ENCODE peak calls at places on chromosomes 13 and 19, in ten cellular contexts. One of them, this sample, is unnamed. For H3K4me1, the result is how much of the 10 kb centered on the place peaks cover.

GRCh38 chr19:55230780-55231179 is 2.2 kb upstream of the TMEM86B start:
- DNase-seq in H1: no peak
- DNase-seq in breast epithelium: no peak
- DNase-seq in upper lobe of left lung: peak
- DNase-seq in esophagus muscularis mucosa: no peak
- DNase-seq in HepG2: no peak
- DNase-seq in transverse colon: no peak
- DNase-seq in stomach: no peak
- DNase-seq in spleen: no peak
- DNase-seq in suprapubic skin: no peak
- DNase-seq in this sample: no peak

GRCh38 chr19:38323276-38323675 is 3.6 kb downstream of the KCNK6 start:
- DNase-seq in suprapubic skin: no peak
- DNase-seq in HepG2: no peak
- DNase-seq in H1: no peak
- DNase-seq in esophagus muscularis mucosa: no peak
- DNase-seq in stomach: no peak
- DNase-seq in upper lobe of left lung: no peak
- DNase-seq in transverse colon: no peak
- DNase-seq in spleen: no peak
- DNase-seq in breast epithelium: no peak
- DNase-seq in this sample: no peak

GRCh38 chr19:38739440-38740251 is 4.6 kb downstream of the CAPN12 start:
- DNase-seq in HepG2: no peak
- DNase-seq in breast epithelium: no peak
- DNase-seq in transverse colon: no peak
- DNase-seq in suprapubic skin: no peak
- DNase-seq in spleen: peak
- DNase-seq in esophagus muscularis mucosa: no peak
- DNase-seq in H1: no peak
- DNase-seq in stomach: no peak
- DNase-seq in upper lobe of left lung: peak
- DNase-seq in this sample: no peak

GRCh38 chr13:43360911-43361605 is 337.7 kb downstream of the DNAJC15 start:
- DNase-seq in spleen: no peak
- DNase-seq in stomach: no peak
- DNase-seq in breast epithelium: no peak
- DNase-seq in upper lobe of left lung: no peak
- DNase-seq in HepG2: no peak
- DNase-seq in transverse colon: no peak
- DNase-seq in suprapubic skin: no peak
- DNase-seq in H1: no peak
- DNase-seq in esophagus muscularis mucosa: peak
- DNase-seq in this sample: no peak

GRCh38 chr13:44415815-44416214 is 42.2 kb downstream of the SERP2 start:
- DNase-seq in stomach: no peak
- DNase-seq in spleen: peak
- DNase-seq in upper lobe of left lung: no peak
- DNase-seq in H1: no peak
- DNase-seq in transverse colon: no peak
- DNase-seq in HepG2: no peak
- DNase-seq in esophagus muscularis mucosa: no peak
- DNase-seq in suprapubic skin: no peak
- DNase-seq in breast epithelium: no peak
- DNase-seq in this sample: no peak

GRCh38 chr19:32339988-32340874 is 5.2 kb upstream of the ZNF507 start:
- DNase-seq in HepG2: peak
- DNase-seq in transverse colon: peak
- DNase-seq in H1: peak
- DNase-seq in stomach: peak
- DNase-seq in spleen: peak
- DNase-seq in upper lobe of left lung: peak
- DNase-seq in esophagus muscularis mucosa: no peak
- DNase-seq in breast epithelium: peak
- DNase-seq in suprapubic skin: no peak
- DNase-seq in this sample: peak

GRCh38 chr13:50123002-50123401 is 107.8 kb downstream of the KCNRG start:
- DNase-seq in stomach: no peak
- DNase-seq in suprapubic skin: no peak
- DNase-seq in transverse colon: no peak
- DNase-seq in H1: no peak
- DNase-seq in HepG2: peak
- DNase-seq in spleen: no peak
- DNase-seq in upper lobe of left lung: no peak
- DNase-seq in esophagus muscularis mucosa: no peak
- DNase-seq in breast epithelium: no peak
- DNase-seq in this sample: no peak

GRCh38 chr19:32040246-32040645 is 305.2 kb upstream of the ZNF507 start:
- DNase-seq in H1: no peak
- DNase-seq in suprapubic skin: no peak
- DNase-seq in HepG2: no peak
- DNase-seq in spleen: no peak
- DNase-seq in esophagus muscularis mucosa: no peak
- DNase-seq in stomach: no peak
- DNase-seq in breast epithelium: no peak
- DNase-seq in transverse colon: no peak
- DNase-seq in upper lobe of left lung: no peak
- DNase-seq in this sample: no peak

GRCh38 chr19:1154731-1155351 is 19.2 kb downstream of the SBNO2 start:
- DNase-seq in breast epithelium: peak
- DNase-seq in HepG2: peak
- DNase-seq in H1: no peak
- DNase-seq in spleen: peak
- DNase-seq in suprapubic skin: peak
- DNase-seq in transverse colon: peak
- DNase-seq in esophagus muscularis mucosa: no peak
- DNase-seq in stomach: peak
- DNase-seq in upper lobe of left lung: peak
- DNase-seq in this sample: peak

GRCh38 chr13:99743079-99743478 is 228.5 kb downstream of the ZIC5 start:
- DNase-seq in HepG2: no peak
- DNase-seq in upper lobe of left lung: no peak
- DNase-seq in esophagus muscularis mucosa: no peak
- DNase-seq in breast epithelium: no peak
- DNase-seq in spleen: no peak
- DNase-seq in H1: peak
- DNase-seq in transverse colon: no peak
- DNase-seq in stomach: no peak
- DNase-seq in suprapubic skin: no peak
- DNase-seq in this sample: no peak

GRCh38 chr19:10517760-10518443 is 655 bp upstream of the S1PR5 start:
- DNase-seq in breast epithelium: no peak
- DNase-seq in spleen: no peak
- DNase-seq in HepG2: no peak
- DNase-seq in suprapubic skin: no peak
- DNase-seq in H1: peak
- DNase-seq in transverse colon: no peak
- DNase-seq in esophagus muscularis mucosa: no peak
- DNase-seq in upper lobe of left lung: peak
- DNase-seq in stomach: no peak
- DNase-seq in this sample: no peak

GRCh38 chr19:5308471-5309437 is 31.9 kb downstream of the PTPRS start:
- DNase-seq in H1: no peak
- DNase-seq in transverse colon: peak
- DNase-seq in stomach: peak
- DNase-seq in breast epithelium: peak
- DNase-seq in esophagus muscularis mucosa: no peak
- DNase-seq in HepG2: no peak
- DNase-seq in spleen: no peak
- DNase-seq in upper lobe of left lung: no peak
- DNase-seq in suprapubic skin: no peak
- DNase-seq in this sample: peak

GRCh38 chr13:52812941-52813340 is 35.5 kb downstream of the PCDH8 start:
- DNase-seq in stomach: no peak
- DNase-seq in breast epithelium: no peak
- DNase-seq in esophagus muscularis mucosa: no peak
- DNase-seq in suprapubic skin: no peak
- DNase-seq in upper lobe of left lung: no peak
- DNase-seq in transverse colon: no peak
- DNase-seq in spleen: no peak
- DNase-seq in H1: no peak
- DNase-seq in HepG2: no peak
- DNase-seq in this sample: no peak

GRCh38 chr13:37869756-37870488 is at the start of gene TRPC4:
- DNase-seq in HepG2: peak
- DNase-seq in breast epithelium: no peak
- DNase-seq in suprapubic skin: no peak
- DNase-seq in esophagus muscularis mucosa: no peak
- DNase-seq in spleen: peak
- DNase-seq in H1: peak
- DNase-seq in upper lobe of left lung: peak
- DNase-seq in stomach: peak
- DNase-seq in transverse colon: peak
- DNase-seq in this sample: peak

GRCh38 chr13:75124415-75124814 is 357.6 kb downstream of the TBC1D4 start:
- DNase-seq in esophagus muscularis mucosa: no peak
- DNase-seq in breast epithelium: no peak
- DNase-seq in spleen: no peak
- DNase-seq in transverse colon: no peak
- DNase-seq in H1: no peak
- DNase-seq in suprapubic skin: no peak
- DNase-seq in stomach: no peak
- DNase-seq in upper lobe of left lung: no peak
- DNase-seq in HepG2: no peak
- DNase-seq in this sample: no peak

GRCh38 chr19:55261671-55262126 is 2.9 kb upstream of the PPP6R1 start:
- DNase-seq in spleen: peak
- DNase-seq in upper lobe of left lung: no peak
- DNase-seq in breast epithelium: no peak
- DNase-seq in stomach: no peak
- DNase-seq in H1: peak
- DNase-seq in esophagus muscularis mucosa: no peak
- DNase-seq in transverse colon: no peak
- DNase-seq in HepG2: no peak
- DNase-seq in suprapubic skin: no peak
- DNase-seq in this sample: no peak

GRCh38 chr13:30289533-30289932 is 17.8 kb downstream of the KATNAL1 start:
- DNase-seq in upper lobe of left lung: no peak
- DNase-seq in esophagus muscularis mucosa: no peak
- DNase-seq in transverse colon: no peak
- DNase-seq in stomach: no peak
- DNase-seq in H1: no peak
- DNase-seq in breast epithelium: no peak
- DNase-seq in suprapubic skin: no peak
- DNase-seq in spleen: no peak
- DNase-seq in HepG2: no peak
- DNase-seq in this sample: no peak

DNA sequence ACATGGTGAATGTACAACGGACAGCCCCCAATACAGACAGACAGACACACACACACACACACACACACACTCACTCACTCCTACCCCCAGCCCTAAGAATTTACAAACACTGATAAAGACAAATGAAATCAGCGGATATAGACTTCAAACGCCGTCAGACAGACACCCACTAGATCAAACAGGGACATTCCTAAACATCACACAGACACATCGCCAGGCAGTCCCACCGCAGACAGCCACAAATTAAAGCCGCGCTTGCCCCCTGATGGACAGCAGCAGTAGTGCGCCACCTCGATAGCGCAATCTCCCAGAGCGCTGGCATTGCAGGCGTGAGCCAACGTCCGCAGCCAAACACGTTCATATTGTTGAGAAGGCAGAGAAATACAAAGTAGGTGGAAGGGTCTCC is 24.7 kb upstream of the ADGRE1 start:
- DNase-seq in HepG2: peak
- DNase-seq in breast epithelium: peak
- DNase-seq in suprapubic skin: peak
- DNase-seq in spleen: peak
- DNase-seq in H1: peak
- DNase-seq in upper lobe of left lung: peak
- DNase-seq in stomach: peak
- DNase-seq in transverse colon: peak
- DNase-seq in esophagus muscularis mucosa: peak
- DNase-seq in this sample: peak
- TF ChIP-seq POLR2A in HepG2: no peak
- TF ChIP-seq POLR2A in breast epithelium: no peak
- TF ChIP-seq POLR2A in suprapubic skin: no peak
- TF ChIP-seq POLR2A in spleen: no peak
- TF ChIP-seq POLR2A in H1: no peak
- TF ChIP-seq POLR2A in upper lobe of left lung: no peak
- TF ChIP-seq POLR2A in stomach: no peak
- TF ChIP-seq POLR2A in transverse colon: no peak
- TF ChIP-seq POLR2A in esophagus muscularis mucosa: no peak
- TF ChIP-seq POLR2A in this sample: no peak

GRCh38 chr19:15381429-15381828 is 1.8 kb upstream of the AKAP8 start:
- DNase-seq in H1: no peak
- DNase-seq in upper lobe of left lung: no peak
- DNase-seq in transverse colon: no peak
- DNase-seq in breast epithelium: no peak
- DNase-seq in spleen: no peak
- DNase-seq in esophagus muscularis mucosa: no peak
- DNase-seq in suprapubic skin: no peak
- DNase-seq in stomach: no peak
- DNase-seq in HepG2: no peak
- DNase-seq in this sample: no peak
- H3K4me1 ChIP-seq in H1: under half
- H3K4me1 ChIP-seq in upper lobe of left lung: under half
- H3K4me1 ChIP-seq in transverse colon: under half
- H3K4me1 ChIP-seq in breast epithelium: under half
- H3K4me1 ChIP-seq in spleen: under half
- H3K4me1 ChIP-seq in esophagus muscularis mucosa: under half
- H3K4me1 ChIP-seq in suprapubic skin: under half
- H3K4me1 ChIP-seq in stomach: under half
- H3K4me1 ChIP-seq in HepG2: under half
- H3K4me1 ChIP-seq in this sample: under half

GRCh38 chr19:18170714-18171255 is 2.8 kb upstream of the IFI30 start:
- DNase-seq in transverse colon: peak
- DNase-seq in upper lobe of left lung: no peak
- DNase-seq in suprapubic skin: no peak
- DNase-seq in esophagus muscularis mucosa: no peak
- DNase-seq in HepG2: no peak
- DNase-seq in H1: no peak
- DNase-seq in spleen: peak
- DNase-seq in breast epithelium: no peak
- DNase-seq in stomach: no peak
- DNase-seq in this sample: no peak
- TF ChIP-seq POLR2AphosphoS5 in transverse colon: peak
- TF ChIP-seq POLR2AphosphoS5 in upper lobe of left lung: no peak
- TF ChIP-seq POLR2AphosphoS5 in suprapubic skin: no peak
- TF ChIP-seq POLR2AphosphoS5 in esophagus muscularis mucosa: peak
- TF ChIP-seq POLR2AphosphoS5 in HepG2: no peak
- TF ChIP-seq POLR2AphosphoS5 in H1: no peak
- TF ChIP-seq POLR2AphosphoS5 in spleen: peak
- TF ChIP-seq POLR2AphosphoS5 in breast epithelium: no peak
- TF ChIP-seq POLR2AphosphoS5 in stomach: no peak
- TF ChIP-seq POLR2AphosphoS5 in this sample: peak

DNA sequence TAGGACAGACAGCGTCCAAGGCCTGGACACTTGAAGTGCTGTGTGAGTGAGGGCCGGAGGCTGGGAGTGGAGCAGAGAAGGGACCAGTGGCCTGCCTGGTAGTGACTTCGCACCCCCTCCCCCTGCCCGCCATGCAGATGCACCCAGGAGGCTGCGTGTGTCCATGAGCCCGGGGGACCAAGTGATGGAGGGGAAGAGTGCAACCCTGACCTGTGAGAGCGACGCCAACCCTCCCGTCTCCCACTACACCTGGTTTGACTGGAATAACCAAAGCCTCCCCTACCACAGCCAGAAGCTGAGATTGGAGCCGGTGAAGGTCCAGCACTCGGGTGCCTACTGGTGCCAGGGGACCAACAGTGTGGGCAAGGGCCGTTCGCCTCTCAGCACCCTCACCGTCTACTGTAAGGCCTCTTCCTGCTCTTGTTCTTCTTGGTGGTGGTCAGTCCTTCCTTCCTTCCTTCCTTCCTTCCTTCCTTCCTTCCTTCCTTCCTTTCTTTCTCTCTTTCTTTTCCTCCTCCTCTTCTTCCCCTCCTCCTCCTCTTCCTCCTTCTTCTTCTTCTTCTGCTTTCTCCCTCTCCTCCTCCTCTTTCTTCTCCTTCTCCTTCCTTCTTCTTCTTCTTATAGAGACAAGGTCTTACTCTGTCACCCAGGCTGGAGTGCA is 6.0 kb upstream of the FFAR1 start:
- DNase-seq in spleen: peak
- DNase-seq in HepG2: no peak
- DNase-seq in H1: no peak
- DNase-seq in esophagus muscularis mucosa: no peak
- DNase-seq in breast epithelium: no peak
- DNase-seq in upper lobe of left lung: no peak
- DNase-seq in stomach: no peak
- DNase-seq in transverse colon: no peak
- DNase-seq in suprapubic skin: no peak
- DNase-seq in this sample: no peak
- TF ChIP-seq POLR2A in spleen: no peak
- TF ChIP-seq POLR2A in HepG2: no peak
- TF ChIP-seq POLR2A in H1: no peak
- TF ChIP-seq POLR2A in esophagus muscularis mucosa: no peak
- TF ChIP-seq POLR2A in breast epithelium: no peak
- TF ChIP-seq POLR2A in upper lobe of left lung: no peak
- TF ChIP-seq POLR2A in stomach: no peak
- TF ChIP-seq POLR2A in transverse colon: no peak
- TF ChIP-seq POLR2A in suprapubic skin: no peak
- TF ChIP-seq POLR2A in this sample: no peak

This sample was measured in sigmoid colon.